ENCODE peak calls at places on chromosomes 7 and 10, in nine cellular contexts. One of them, this sample, is unnamed.

GRCh38 chr10:87767253-87767652 is 50.8 kb downstream of the ATAD1 start:
- DNase-seq in tibial nerve: no peak
- DNase-seq in GM10248: no peak
- DNase-seq in esophagus squamous epithelium: no peak
- DNase-seq in H9: no peak
- DNase-seq in RWPE1: no peak
- DNase-seq in NB4: peak
- DNase-seq in B cell: no peak
- DNase-seq in tibial artery: no peak
- DNase-seq in this sample: no peak

GRCh38 chr10:49617281-49618020 is 3.6 kb downstream of the CHAT start:
- DNase-seq in B cell: no peak
- DNase-seq in esophagus squamous epithelium: no peak
- DNase-seq in tibial artery: peak
- DNase-seq in H9: peak
- DNase-seq in GM10248: no peak
- DNase-seq in RWPE1: no peak
- DNase-seq in NB4: no peak
- DNase-seq in tibial nerve: no peak
- DNase-seq in this sample: no peak

GRCh38 chr7:100367676-100368613 is 5.3 kb upstream of the PILRA start:
- DNase-seq in tibial nerve: no peak
- DNase-seq in GM10248: no peak
- DNase-seq in NB4: peak
- DNase-seq in esophagus squamous epithelium: no peak
- DNase-seq in RWPE1: no peak
- DNase-seq in B cell: peak
- DNase-seq in H9: no peak
- DNase-seq in tibial artery: no peak
- DNase-seq in this sample: no peak

GRCh38 chr7:27031289-27032172 is 64.3 kb downstream of the HOXA1 start:
- DNase-seq in H9: no peak
- DNase-seq in tibial nerve: no peak
- DNase-seq in NB4: peak
- DNase-seq in tibial artery: no peak
- DNase-seq in B cell: peak
- DNase-seq in esophagus squamous epithelium: no peak
- DNase-seq in RWPE1: peak
- DNase-seq in GM10248: peak
- DNase-seq in this sample: no peak

GRCh38 chr10:132856869-132857524 is 71.0 kb upstream of the NKX6-2 start:
- DNase-seq in NB4: no peak
- DNase-seq in esophagus squamous epithelium: no peak
- DNase-seq in tibial artery: peak
- DNase-seq in RWPE1: no peak
- DNase-seq in B cell: no peak
- DNase-seq in GM10248: no peak
- DNase-seq in tibial nerve: no peak
- DNase-seq in H9: peak
- DNase-seq in this sample: no peak

GRCh38 chr10:73159038-73159648 is 8.7 kb downstream of the ECD start:
- DNase-seq in RWPE1: peak
- DNase-seq in esophagus squamous epithelium: no peak
- DNase-seq in B cell: peak
- DNase-seq in NB4: peak
- DNase-seq in tibial artery: peak
- DNase-seq in GM10248: peak
- DNase-seq in tibial nerve: peak
- DNase-seq in H9: peak
- DNase-seq in this sample: peak

GRCh38 chr10:94219829-94220228 is 142.9 kb downstream of the NOC3L start:
- DNase-seq in tibial artery: no peak
- DNase-seq in B cell: no peak
- DNase-seq in H9: no peak
- DNase-seq in NB4: no peak
- DNase-seq in GM10248: no peak
- DNase-seq in RWPE1: no peak
- DNase-seq in esophagus squamous epithelium: no peak
- DNase-seq in tibial nerve: no peak
- DNase-seq in this sample: no peak

GRCh38 chr10:113880236-113880635 is 25.8 kb downstream of the NHLRC2 start:
- DNase-seq in B cell: no peak
- DNase-seq in H9: no peak
- DNase-seq in GM10248: no peak
- DNase-seq in RWPE1: peak
- DNase-seq in tibial nerve: no peak
- DNase-seq in tibial artery: no peak
- DNase-seq in NB4: no peak
- DNase-seq in esophagus squamous epithelium: no peak
- DNase-seq in this sample: no peak

GRCh38 chr10:30602747-30603146 is 26.8 kb downstream of the LYZL2 start:
- DNase-seq in B cell: no peak
- DNase-seq in RWPE1: no peak
- DNase-seq in tibial artery: no peak
- DNase-seq in tibial nerve: no peak
- DNase-seq in H9: no peak
- DNase-seq in NB4: no peak
- DNase-seq in GM10248: no peak
- DNase-seq in esophagus squamous epithelium: no peak
- DNase-seq in this sample: no peak

GRCh38 chr7:12923971-12924370 is 236.5 kb downstream of the ARL4A start:
- DNase-seq in B cell: no peak
- DNase-seq in GM10248: no peak
- DNase-seq in esophagus squamous epithelium: no peak
- DNase-seq in RWPE1: peak
- DNase-seq in tibial nerve: no peak
- DNase-seq in tibial artery: no peak
- DNase-seq in NB4: no peak
- DNase-seq in H9: no peak
- DNase-seq in this sample: no peak

GRCh38 chr7:22799633-22800032 is 23.0 kb downstream of the TOMM7 start:
- DNase-seq in NB4: no peak
- DNase-seq in esophagus squamous epithelium: no peak
- DNase-seq in tibial artery: no peak
- DNase-seq in GM10248: no peak
- DNase-seq in H9: no peak
- DNase-seq in B cell: no peak
- DNase-seq in RWPE1: no peak
- DNase-seq in tibial nerve: no peak
- DNase-seq in this sample: no peak

GRCh38 chr7:21059069-21059468 is 272.4 kb upstream of the SP8 start:
- DNase-seq in tibial nerve: no peak
- DNase-seq in NB4: no peak
- DNase-seq in H9: no peak
- DNase-seq in RWPE1: peak
- DNase-seq in B cell: no peak
- DNase-seq in esophagus squamous epithelium: no peak
- DNase-seq in tibial artery: no peak
- DNase-seq in GM10248: no peak
- DNase-seq in this sample: no peak

GRCh38 chr10:123160311-123160980 is 6.2 kb downstream of the BUB3 start:
- DNase-seq in GM10248: no peak
- DNase-seq in tibial artery: no peak
- DNase-seq in NB4: peak
- DNase-seq in esophagus squamous epithelium: no peak
- DNase-seq in RWPE1: no peak
- DNase-seq in H9: no peak
- DNase-seq in tibial nerve: no peak
- DNase-seq in B cell: no peak
- DNase-seq in this sample: no peak

GRCh38 chr10:123166618-123167017 is 12.4 kb downstream of the BUB3 start:
- DNase-seq in GM10248: no peak
- DNase-seq in B cell: no peak
- DNase-seq in NB4: no peak
- DNase-seq in esophagus squamous epithelium: no peak
- DNase-seq in H9: no peak
- DNase-seq in RWPE1: no peak
- DNase-seq in tibial nerve: no peak
- DNase-seq in tibial artery: no peak
- DNase-seq in this sample: no peak

GRCh38 chr10:123170961-123171360 is 16.8 kb downstream of the BUB3 start:
- DNase-seq in H9: no peak
- DNase-seq in GM10248: no peak
- DNase-seq in tibial nerve: no peak
- DNase-seq in RWPE1: no peak
- DNase-seq in tibial artery: no peak
- DNase-seq in B cell: no peak
- DNase-seq in esophagus squamous epithelium: no peak
- DNase-seq in NB4: no peak
- DNase-seq in this sample: no peak

GRCh38 chr10:123165445-123166072 is 11.4 kb downstream of the BUB3 start:
- DNase-seq in tibial nerve: no peak
- DNase-seq in GM10248: no peak
- DNase-seq in H9: no peak
- DNase-seq in B cell: no peak
- DNase-seq in RWPE1: no peak
- DNase-seq in esophagus squamous epithelium: no peak
- DNase-seq in NB4: peak
- DNase-seq in tibial artery: no peak
- DNase-seq in this sample: no peak
- TF ChIP-seq CTCF in tibial nerve: no peak
- TF ChIP-seq CTCF in GM10248: peak
- TF ChIP-seq CTCF in H9: peak
- TF ChIP-seq CTCF in B cell: no peak
- TF ChIP-seq CTCF in RWPE1: no peak
- TF ChIP-seq CTCF in esophagus squamous epithelium: no peak
- TF ChIP-seq CTCF in NB4: no peak
- TF ChIP-seq CTCF in tibial artery: no peak
- TF ChIP-seq CTCF in this sample: no peak

DNA sequence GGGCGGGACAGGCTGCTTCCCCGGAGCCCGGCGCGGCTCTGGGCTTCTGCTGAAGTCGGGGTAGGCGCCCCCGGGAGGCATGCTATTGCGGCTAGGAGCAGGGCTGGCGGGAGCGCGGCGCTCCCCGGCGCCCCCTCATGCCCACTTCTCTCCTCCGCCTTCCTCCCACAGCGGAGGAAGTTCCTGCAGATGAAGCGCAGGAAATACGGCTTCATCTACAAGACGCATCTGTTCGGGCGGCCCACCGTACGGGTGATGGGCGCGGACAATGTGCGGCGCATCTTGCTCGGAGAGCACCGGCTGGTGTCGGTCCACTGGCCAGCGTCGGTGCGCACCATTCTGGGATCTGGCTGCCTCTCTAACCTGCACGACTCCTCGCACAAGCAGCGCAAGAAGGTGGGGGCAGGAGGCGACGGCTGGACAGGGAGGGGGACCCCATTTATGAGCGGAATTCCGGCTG is 474 bp downstream of the CYP26A1 start:
- DNase-seq in NB4: peak
- DNase-seq in tibial artery: no peak
- DNase-seq in B cell: peak
- DNase-seq in tibial nerve: no peak
- DNase-seq in esophagus squamous epithelium: no peak
- DNase-seq in GM10248: no peak
- DNase-seq in H9: peak
- DNase-seq in RWPE1: no peak
- DNase-seq in this sample: peak
- TF ChIP-seq CTCF in NB4: peak
- TF ChIP-seq CTCF in tibial artery: no peak
- TF ChIP-seq CTCF in B cell: no peak
- TF ChIP-seq CTCF in tibial nerve: no peak
- TF ChIP-seq CTCF in esophagus squamous epithelium: no peak
- TF ChIP-seq CTCF in GM10248: peak
- TF ChIP-seq CTCF in H9: peak
- TF ChIP-seq CTCF in RWPE1: no peak
- TF ChIP-seq CTCF in this sample: no peak

GRCh38 chr7:149444260-149444659 is 16.6 kb downstream of the ZNF777 start:
- DNase-seq in esophagus squamous epithelium: no peak
- DNase-seq in H9: no peak
- DNase-seq in NB4: peak
- DNase-seq in B cell: no peak
- DNase-seq in tibial nerve: no peak
- DNase-seq in RWPE1: no peak
- DNase-seq in tibial artery: no peak
- DNase-seq in GM10248: no peak
- DNase-seq in this sample: peak
- TF ChIP-seq CTCF in esophagus squamous epithelium: no peak
- TF ChIP-seq CTCF in H9: no peak
- TF ChIP-seq CTCF in NB4: no peak
- TF ChIP-seq CTCF in B cell: no peak
- TF ChIP-seq CTCF in tibial nerve: no peak
- TF ChIP-seq CTCF in RWPE1: no peak
- TF ChIP-seq CTCF in tibial artery: no peak
- TF ChIP-seq CTCF in GM10248: no peak
- TF ChIP-seq CTCF in this sample: no peak

GRCh38 chr10:122530177-122530576 is 30.4 kb upstream of the DMBT1 start:
- DNase-seq in NB4: no peak
- DNase-seq in H9: no peak
- DNase-seq in esophagus squamous epithelium: no peak
- DNase-seq in tibial nerve: no peak
- DNase-seq in GM10248: no peak
- DNase-seq in RWPE1: no peak
- DNase-seq in tibial artery: no peak
- DNase-seq in B cell: no peak
- DNase-seq in this sample: peak

GRCh38 chr10:122521011-122521410 is 39.5 kb upstream of the DMBT1 start:
- DNase-seq in H9: no peak
- DNase-seq in NB4: no peak
- DNase-seq in RWPE1: no peak
- DNase-seq in tibial nerve: no peak
- DNase-seq in tibial artery: no peak
- DNase-seq in esophagus squamous epithelium: no peak
- DNase-seq in B cell: no peak
- DNase-seq in GM10248: no peak
- DNase-seq in this sample: no peak

GRCh38 chr10:122524811-122525210 is 35.7 kb upstream of the DMBT1 start:
- DNase-seq in tibial artery: no peak
- DNase-seq in GM10248: no peak
- DNase-seq in RWPE1: no peak
- DNase-seq in esophagus squamous epithelium: no peak
- DNase-seq in tibial nerve: no peak
- DNase-seq in B cell: no peak
- DNase-seq in H9: no peak
- DNase-seq in NB4: no peak
- DNase-seq in this sample: no peak

GRCh38 chr10:122526892-122527291 is 33.7 kb upstream of the DMBT1 start:
- DNase-seq in RWPE1: no peak
- DNase-seq in tibial nerve: no peak
- DNase-seq in GM10248: no peak
- DNase-seq in esophagus squamous epithelium: no peak
- DNase-seq in H9: no peak
- DNase-seq in tibial artery: no peak
- DNase-seq in NB4: no peak
- DNase-seq in B cell: no peak
- DNase-seq in this sample: no peak

GRCh38 chr10:122525788-122526187 is 34.8 kb upstream of the DMBT1 start:
- DNase-seq in GM10248: no peak
- DNase-seq in RWPE1: no peak
- DNase-seq in tibial artery: no peak
- DNase-seq in B cell: no peak
- DNase-seq in NB4: peak
- DNase-seq in tibial nerve: no peak
- DNase-seq in esophagus squamous epithelium: no peak
- DNase-seq in H9: no peak
- DNase-seq in this sample: no peak
- TF ChIP-seq CTCF in GM10248: no peak
- TF ChIP-seq CTCF in RWPE1: no peak
- TF ChIP-seq CTCF in tibial artery: no peak
- TF ChIP-seq CTCF in B cell: no peak
- TF ChIP-seq CTCF in NB4: peak
- TF ChIP-seq CTCF in tibial nerve: no peak
- TF ChIP-seq CTCF in esophagus squamous epithelium: no peak
- TF ChIP-seq CTCF in H9: peak
- TF ChIP-seq CTCF in this sample: no peak